ENCODE peak calls at places on chromosome 1, in four cellular contexts. S is K562, K is IMR-90, U is GM12878. C is an unnamed sample.

GRCh38 chr1:1399870-1400575 is 888 bp upstream of the CCNL2 start:
- DNase-seq in S (no peak), K (peak; percentile 18), U (no peak), C (no peak)

GRCh38 chr1:2980073-2980791 is 41.0 kb upstream of the ACTRT2 start:
- DNase-seq in S (no peak), K (no peak), U (no peak), C (no peak)

GRCh38 chr1:107251839-107252238 is 111.0 kb downstream of the NTNG1 start:
- DNase-seq in S (no peak), K (no peak), U (no peak), C (no peak)

GRCh38 chr1:206824327-206824726 is 41.1 kb upstream of the IL20 start:
- DNase-seq in S (no peak), K (peak; percentile 51), U (no peak), C (peak; percentile 20)

GRCh38 chr1:204080163-204080903 is 7.4 kb downstream of the SOX13 start:
- DNase-seq in S (peak; percentile 74), K (peak; percentile 72), U (no peak), C (no peak)

GRCh38 chr1:63679589-63679988 is 86.4 kb downstream of the PGM1 start:
- DNase-seq in S (no peak), K (no peak), U (no peak), C (no peak)

GRCh38 chr1:232950919-232951579 is 638 bp downstream of the NTPCR start:
- DNase-seq in S (peak; percentile 54), K (peak; percentile 17), U (no peak), C (peak; percentile 48)

GRCh38 chr1:79326875-79327274 is 320.3 kb upstream of the ADGRL4 start:
- DNase-seq in S (no peak), K (no peak), U (no peak), C (no peak)

GRCh38 chr1:39795651-39796050 is 7.0 kb upstream of the BMP8B start:
- DNase-seq in S (peak; percentile 6), K (no peak), U (no peak), C (no peak)

GRCh38 chr1:42173155-42173933 is 8.8 kb upstream of the GUCA2A start:
- DNase-seq in S (peak; percentile 84), K (peak; percentile 28), U (no peak), C (peak; percentile 52)

GRCh38 chr1:155196893-155197638 is 10.6 kb downstream of the THBS3 start:
- DNase-seq in S (no peak), K (no peak), U (no peak), C (no peak)

GRCh38 chr1:212366901-212367300 is 47.8 kb downstream of the PACC1 start:
- DNase-seq in S (no peak), K (peak; percentile 49), U (no peak), C (no peak)

GRCh38 chr1:187691439-187691838 is 862.7 kb downstream of the PLA2G4A start:
- DNase-seq in S (no peak), K (peak; percentile 98), U (no peak), C (peak; percentile 86)

GRCh38 chr1:12013317-12013588 is 6.0 kb upstream of the MIIP start:
- DNase-seq in S (no peak), K (no peak), U (no peak), C (no peak)

GRCh38 chr1:41773144-41773571 is 145.6 kb downstream of the HIVEP3 start:
- DNase-seq in S (no peak), K (peak; percentile 80), U (no peak), C (no peak)

GRCh38 chr1:73674945-73675561 is 522.9 kb downstream of the LRRIQ3 start:
- DNase-seq in S (no peak), K (no peak), U (no peak), C (peak; percentile 28)

GRCh38 chr1:192805832-192806323 is 3.0 kb upstream of the RGS2 start:
- DNase-seq in S (peak; percentile 50), K (peak; percentile 91), U (no peak), C (peak; percentile 88)

GRCh38 chr1:1538989-1539309 is 1.5 kb downstream of the TMEM240 start:
- DNase-seq in S (no peak), K (no peak), U (no peak), C (no peak)

GRCh38 chr1:44237721-44238457 is 24.6 kb downstream of the DMAP1 start:
- DNase-seq in S (peak; percentile 96), K (peak; percentile 25), U (no peak), C (peak; percentile 40)

GRCh38 chr1:201016211-201016651 is 7.3 kb downstream of the KIF21B start:
- DNase-seq in S (peak; percentile 59), K (peak; percentile 34), U (no peak), C (peak; percentile 34)

GRCh38 chr1:22702671-22703070 is 8.0 kb upstream of the EPHB2 start:
- DNase-seq in S (no peak), K (peak; percentile 13), U (no peak), C (peak; percentile 93)
- TF ChIP-seq FOS in S (no peak), K (no peak), U (no peak), C (no peak)

DNA sequence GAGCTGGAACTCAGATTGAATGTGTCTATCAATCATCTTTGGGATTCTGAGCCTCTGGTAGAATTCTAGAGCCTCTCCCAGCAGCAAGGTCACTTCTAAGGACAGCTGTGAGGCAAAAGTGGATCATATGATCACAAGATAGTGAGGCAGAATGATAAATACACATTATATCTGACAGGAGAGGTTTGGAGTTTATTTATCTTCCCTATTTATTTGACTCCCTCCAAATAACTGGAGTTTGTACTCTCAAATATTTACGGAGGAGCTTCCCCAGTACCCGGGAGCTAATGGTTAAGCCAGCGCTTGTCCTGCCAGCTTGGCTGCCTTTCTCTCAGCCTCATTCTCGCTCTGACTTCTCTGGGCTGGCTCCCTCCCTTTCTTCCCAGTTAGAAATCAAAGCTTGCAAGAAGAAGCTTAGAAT is 2.3 kb downstream of the HMGCS2 start:
- DNase-seq in S (no peak), K (no peak), U (no peak), C (no peak)
- TF ChIP-seq CTCF in S (no peak), K (no peak), U (no peak), C (no peak)

DNA sequence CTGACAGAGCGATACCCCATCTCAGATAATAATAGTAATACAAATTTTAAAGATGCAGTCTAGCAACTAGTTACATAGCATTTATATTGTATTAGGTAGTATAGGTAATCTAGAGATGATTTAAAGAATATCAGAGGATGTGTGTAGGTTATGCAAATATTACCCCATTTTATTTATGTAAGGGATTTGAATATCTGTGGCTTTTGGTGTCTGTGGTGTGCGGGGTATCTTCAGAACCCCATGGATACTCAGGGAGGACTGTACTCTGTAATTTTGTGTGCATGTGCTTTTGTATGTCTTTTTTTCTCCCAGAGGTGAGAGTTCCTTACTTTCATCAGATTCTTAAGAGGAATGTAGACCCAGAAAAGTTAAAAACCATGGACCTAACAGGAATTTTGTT is 12.7 kb downstream of the RNF2 start:
- DNase-seq in S (no peak), K (no peak), U (no peak), C (peak; percentile 3)
- TF ChIP-seq FOS in S (no peak), K (no peak), U (no peak), C (no peak)

GRCh38 chr1:179598631-179599030 is 7.0 kb downstream of the TDRD5 start:
- DNase-seq in S (no peak), K (no peak), U (no peak), C (no peak)

GRCh38 chr1:179601093-179601492 is 9.5 kb downstream of the TDRD5 start:
- DNase-seq in S (no peak), K (no peak), U (no peak), C (no peak)

GRCh38 chr1:179599623-179600249 is 8.1 kb downstream of the TDRD5 start:
- DNase-seq in S (peak; percentile 27), K (peak; percentile 30), U (no peak), C (peak; percentile 40)
- TF ChIP-seq CTCF in S (peak; percentile 53), K (peak; percentile 40), U (peak; percentile 34), C (no peak)

GRCh38 chr1:205275133-205275532 is 46.4 kb downstream of the NUAK2 start:
- DNase-seq in S (no peak), K (no peak), U (no peak), C (no peak)
- TF ChIP-seq FOS in S (no peak), K (no peak), U (no peak), C (no peak)